ENCODE peak calls at places on chromosomes 2 and 18, in nine cellular contexts. B is ovary, R is tibial nerve, W is HCT116, Y is body of pancreas, Q is heart left ventricle, X is HepG2, A is adrenal gland, S is suprapubic skin. L is an unnamed sample.

GRCh38 chr2:1170711-1171110 is 220.1 kb downstream of the SNTG2 start:
- DNase-seq in R (no peak), B (no peak), W (no peak), A (no peak), S (no peak), Y (no peak), Q (no peak), X (no peak), L (no peak)

GRCh38 chr2:176552456-176553135 is 283.4 kb downstream of the MTX2 start:
- DNase-seq in A (no peak), Q (no peak), Y (no peak), S (no peak), X (no peak), B (no peak), R (no peak), W (no peak), L (no peak)

GRCh38 chr2:10717630-10718029 is 3.8 kb upstream of the ATP6V1C2 start:
- DNase-seq in A (no peak), W (no peak), Y (no peak), R (no peak), B (no peak), Q (no peak), X (no peak), S (no peak), L (peak)

GRCh38 chr2:96843538-96844268 is at the start of gene ANKRD23:
- DNase-seq in X (no peak), Y (no peak), Q (no peak), A (no peak), W (no peak), B (no peak), R (no peak), S (no peak), L (no peak)

GRCh38 chr18:78293940-78294401 is 685.6 kb upstream of the SALL3 start:
- DNase-seq in W (no peak), Q (no peak), X (no peak), B (no peak), Y (no peak), S (no peak), R (no peak), A (no peak), L (no peak)

GRCh38 chr2:152657042-152657441 is 60.2 kb downstream of the PRPF40A start:
- DNase-seq in A (no peak), W (no peak), X (no peak), R (no peak), B (no peak), Q (no peak), Y (no peak), S (no peak), L (no peak)

GRCh38 chr2:1658394-1659151 is 85.7 kb downstream of the PXDN start:
- DNase-seq in Q (no peak), A (no peak), R (no peak), S (peak), X (no peak), W (no peak), B (no peak), Y (no peak), L (no peak)

GRCh38 chr2:121104721-121105141 is 180.3 kb downstream of the TFCP2L1 start:
- DNase-seq in X (no peak), S (no peak), R (no peak), W (no peak), Y (no peak), A (no peak), Q (no peak), B (no peak), L (no peak)

GRCh38 chr2:240374085-240374907 is 61.2 kb upstream of the GPC1 start:
- DNase-seq in W (no peak), Y (peak), Q (peak), R (no peak), X (peak), A (peak), S (no peak), B (peak), L (no peak)

GRCh38 chr2:241842620-241843211 is 16.0 kb downstream of the PDCD1 start:
- DNase-seq in B (no peak), W (no peak), R (peak), A (peak), X (no peak), Q (peak), S (peak), Y (no peak), L (peak)

GRCh38 chr2:230885467-230886130 is 20.9 kb downstream of the ITM2C start:
- DNase-seq in X (no peak), R (no peak), B (no peak), Y (no peak), W (no peak), Q (no peak), S (no peak), A (no peak), L (no peak)

GRCh38 chr2:176098366-176099158 is 1.0 kb upstream of the HOXD12 start:
- DNase-seq in B (no peak), X (no peak), R (no peak), Y (no peak), S (peak), W (no peak), Q (no peak), A (no peak), L (no peak)

GRCh38 chr2:111905990-111906735 is 7.8 kb downstream of the MERTK start:
- DNase-seq in W (no peak), Q (no peak), R (no peak), X (no peak), B (no peak), Y (peak), A (no peak), S (no peak), L (peak)

GRCh38 chr2:128408349-128409305 is 90.0 kb upstream of the HS6ST1 start:
- DNase-seq in Q (peak), A (no peak), W (no peak), X (no peak), R (no peak), Y (peak), S (no peak), B (no peak), L (no peak)

GRCh38 chr18:2570772-2571199 is 519 bp downstream of the METTL4 start:
- DNase-seq in R (peak), Q (peak), A (peak), S (peak), Y (peak), X (peak), B (peak), W (peak), L (peak)

GRCh38 chr2:177771191-177771590 is 301.4 kb downstream of the PDE11A start:
- DNase-seq in A (no peak), Y (no peak), X (peak), B (no peak), W (peak), Q (no peak), S (no peak), R (no peak), L (no peak)

GRCh38 chr2:157269922-157270321 is 12.4 kb downstream of the GALNT5 start:
- DNase-seq in Q (no peak), X (no peak), S (no peak), W (no peak), Y (no peak), R (no peak), A (no peak), B (no peak), L (no peak)

GRCh38 chr2:85754313-85755095 is 713 bp downstream of the ATOH8 start:
- DNase-seq in R (no peak), B (no peak), A (peak), Q (no peak), W (no peak), S (no peak), Y (peak), X (peak), L (no peak)

GRCh38 chr18:2850816-2851215 is 4.0 kb downstream of the EMILIN2 start:
- DNase-seq in Q (no peak), X (no peak), W (no peak), A (no peak), B (no peak), Y (no peak), S (no peak), R (no peak), L (no peak)

GRCh38 chr2:105179469-105180372 is 61.8 kb upstream of the GPR45 start:
- DNase-seq in Q (peak), Y (peak), W (peak), R (no peak), B (no peak), A (peak), X (peak), S (no peak), L (no peak)

GRCh38 chr2:170155022-170155722 is 22.8 kb upstream of the MYO3B start:
- DNase-seq in B (no peak), W (no peak), A (no peak), X (no peak), R (no peak), Y (no peak), Q (no peak), S (no peak), L (no peak)

GRCh38 chr2:145158051-145158586 is 638.2 kb upstream of the ZEB2 start:
- DNase-seq in X (no peak), W (no peak), A (no peak), S (peak), R (peak), B (peak), Y (peak), Q (peak), L (no peak)

GRCh38 chr2:165293439-165294420 is 54.5 kb downstream of the SCN2A start:
- DNase-seq in R (no peak), Y (peak), Q (peak), A (peak), X (peak), W (peak), B (peak), S (no peak), L (peak)

GRCh38 chr2:234973008-234973407 is 21.2 kb downstream of the SH3BP4 start:
- DNase-seq in Y (no peak), W (no peak), S (no peak), Q (no peak), X (no peak), B (no peak), R (no peak), A (no peak), L (no peak)

GRCh38 chr2:170582747-170583463 is 132.2 kb upstream of the SP5 start:
- DNase-seq in Q (no peak), R (no peak), X (no peak), W (no peak), A (no peak), B (no peak), S (no peak), Y (no peak), L (no peak)

GRCh38 chr2:88596141-88596830 is 31.0 kb downstream of the EIF2AK3 start:
- DNase-seq in A (no peak), R (no peak), Q (no peak), W (no peak), X (no peak), S (no peak), B (no peak), Y (no peak), L (no peak)

GRCh38 chr2:164420787-164421186 is 200.5 kb downstream of the GRB14 start:
- DNase-seq in S (no peak), R (no peak), X (no peak), W (no peak), B (no peak), Q (no peak), Y (no peak), A (no peak), L (no peak)

GRCh38 chr18:48996901-48997463 is 46.2 kb upstream of the SMAD7 start:
- DNase-seq in R (no peak), X (peak), S (no peak), W (peak), Q (no peak), Y (no peak), B (no peak), A (no peak), L (no peak)

GRCh38 chr18:79620586-79621165 is 58.9 kb upstream of the CTDP1 start:
- DNase-seq in B (no peak), W (no peak), A (no peak), X (no peak), R (no peak), Y (no peak), S (no peak), Q (no peak), L (no peak)

GRCh38 chr18:79617521-79618500 is 61.8 kb upstream of the CTDP1 start:
- DNase-seq in S (peak), Y (no peak), R (no peak), B (no peak), W (no peak), X (no peak), Q (peak), A (no peak), L (no peak)

GRCh38 chr18:79625195-79625923 is 54.2 kb upstream of the CTDP1 start:
- DNase-seq in B (no peak), X (no peak), Q (peak), W (no peak), S (no peak), R (no peak), A (no peak), Y (no peak), L (no peak)

GRCh38 chr18:79624356-79624961 is 55.1 kb upstream of the CTDP1 start:
- DNase-seq in R (no peak), B (no peak), W (no peak), A (no peak), S (no peak), Q (no peak), Y (no peak), X (no peak), L (no peak)

GRCh38 chr18:79621501-79621900 is 58.1 kb upstream of the CTDP1 start:
- DNase-seq in Q (no peak), A (no peak), B (no peak), Y (no peak), X (no peak), W (no peak), R (no peak), S (peak), L (no peak)
- TF ChIP-seq POLR2A in Q (no peak), A (no peak), B (no peak), Y (no peak), X (no peak), W (no peak), R (no peak), S (no peak), L (no peak)

GRCh38 chr18:27061488-27062095 is 123.5 kb downstream of the CHST9 start:
- DNase-seq in B (no peak), X (peak), Y (no peak), R (no peak), Q (no peak), A (no peak), S (no peak), W (no peak), L (no peak)
- H3K4me3 ChIP-seq in B (no peak), X (no peak), Y (no peak), R (no peak), Q (no peak), A (no peak), S (no peak), W (no peak), L (no peak)

DNA sequence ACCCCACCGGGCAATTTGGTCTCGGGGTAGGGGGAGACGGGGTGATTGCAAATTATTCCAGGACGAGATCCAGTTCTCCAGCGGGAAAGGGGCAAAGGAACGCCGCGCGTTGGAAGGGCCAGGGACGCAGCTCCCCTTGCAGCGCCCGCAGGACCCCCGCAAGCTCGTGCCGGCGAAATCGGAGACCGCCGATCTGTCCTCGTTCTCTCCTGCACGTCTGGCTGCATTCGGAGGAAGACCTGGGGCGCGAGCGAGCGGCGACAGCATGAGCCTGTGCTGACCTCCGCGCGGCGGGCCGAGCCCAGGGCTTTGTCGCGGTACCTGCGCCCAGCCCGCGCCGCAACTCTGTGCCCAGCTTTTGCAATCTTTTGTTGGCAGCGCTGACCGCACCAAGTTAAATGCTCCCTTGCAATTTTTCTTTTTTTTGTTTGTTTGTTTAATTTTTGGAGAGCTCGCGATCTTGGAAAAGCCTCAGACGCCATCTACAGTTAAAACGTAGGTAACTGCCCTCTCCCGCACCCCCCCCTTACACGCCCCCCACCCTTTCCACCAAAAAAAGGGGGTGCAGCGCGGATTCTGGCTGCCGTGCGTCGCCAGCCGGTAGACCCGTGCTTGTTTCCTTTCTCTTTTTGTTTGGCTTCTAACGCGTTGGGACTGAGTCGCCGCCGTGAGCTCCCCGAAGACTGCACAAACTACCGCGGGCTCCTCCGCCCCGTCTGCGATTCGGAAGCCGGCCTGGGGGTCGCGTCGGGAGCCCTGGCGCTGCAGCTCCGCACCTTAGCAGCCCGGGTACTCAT is 653 bp downstream of the TRIB2 start:
- DNase-seq in B (peak), S (no peak), Y (peak), A (peak), R (peak), W (no peak), Q (peak), X (no peak), L (peak)
- TF ChIP-seq POLR2A in B (no peak), S (no peak), Y (peak), A (peak), R (peak), W (no peak), Q (peak), X (no peak), L (no peak)

GRCh38 chr2:186669146-186669545 is 24.7 kb upstream of the FAM171B start:
- DNase-seq in A (no peak), X (no peak), Q (no peak), Y (no peak), B (no peak), W (no peak), R (no peak), S (no peak), L (no peak)

GRCh38 chr2:186675380-186675779 is 18.5 kb upstream of the FAM171B start:
- DNase-seq in Y (no peak), W (no peak), X (no peak), S (no peak), Q (no peak), B (no peak), R (no peak), A (no peak), L (no peak)

DNA sequence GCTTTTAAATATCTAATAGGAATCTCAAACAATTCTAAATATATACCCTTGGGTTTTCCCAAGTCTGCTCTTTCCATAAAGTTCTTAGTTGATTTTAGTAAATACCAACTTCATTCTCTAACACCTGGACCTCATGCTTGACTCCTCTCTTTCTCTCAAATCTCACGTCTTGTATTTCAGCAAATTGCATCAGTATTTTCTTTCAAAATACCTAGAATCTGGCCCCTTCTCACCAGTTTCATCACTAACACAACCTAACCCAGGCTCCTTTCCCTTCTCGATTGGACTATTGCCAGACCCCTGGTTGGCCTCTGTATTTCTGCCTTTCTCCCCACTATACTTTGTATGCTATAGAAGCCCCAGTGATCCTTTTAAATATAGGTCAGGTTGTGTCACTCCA is 23.0 kb upstream of the FAM171B start:
- DNase-seq in A (no peak), W (no peak), Q (no peak), S (no peak), B (no peak), R (no peak), X (no peak), Y (no peak), L (no peak)
- H3K4me3 ChIP-seq in A (no peak), W (no peak), Q (no peak), S (no peak), B (no peak), R (no peak), X (no peak), Y (no peak), L (no peak)

GRCh38 chr18:31648458-31648857 is 35.9 kb downstream of the B4GALT6 start:
- DNase-seq in Q (no peak), X (no peak), W (no peak), S (no peak), A (no peak), Y (no peak), B (no peak), R (no peak), L (no peak)
- TF ChIP-seq POLR2A in Q (no peak), X (no peak), W (no peak), S (no peak), A (no peak), Y (no peak), B (no peak), R (no peak), L (no peak)

DNA sequence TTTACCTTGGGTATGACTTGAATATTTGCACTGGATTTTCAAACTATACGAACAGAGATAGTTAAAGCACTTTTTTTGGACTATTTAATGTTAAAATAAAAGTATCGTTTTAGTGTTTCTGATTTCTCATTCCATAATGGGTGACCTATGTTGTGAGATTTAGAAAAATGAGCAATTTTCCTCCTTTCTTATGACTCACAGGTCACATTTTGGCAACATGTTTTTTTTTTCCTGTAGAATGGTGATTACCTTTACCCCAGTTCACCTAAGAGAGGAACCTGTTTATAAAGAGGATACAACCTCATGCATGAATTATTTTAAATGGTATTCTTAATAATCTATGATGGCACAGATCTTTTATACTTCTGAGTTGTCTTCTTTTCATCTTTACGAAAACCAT is 65.2 kb downstream of the BABAM2 start:
- DNase-seq in X (no peak), W (no peak), R (no peak), S (no peak), Q (no peak), B (no peak), Y (no peak), A (no peak), L (no peak)
- H3K4me3 ChIP-seq in X (no peak), W (no peak), R (no peak), S (no peak), Q (no peak), B (no peak), Y (no peak), A (peak), L (no peak)

GRCh38 chr18:73841661-73842060 is 306.0 kb downstream of the FBXO15 start:
- DNase-seq in W (no peak), A (no peak), Q (no peak), S (no peak), B (no peak), R (no peak), X (no peak), Y (no peak), L (no peak)
- TF ChIP-seq POLR2A in W (no peak), A (no peak), Q (no peak), S (no peak), B (no peak), R (no peak), X (no peak), Y (no peak), L (no peak)

DNA sequence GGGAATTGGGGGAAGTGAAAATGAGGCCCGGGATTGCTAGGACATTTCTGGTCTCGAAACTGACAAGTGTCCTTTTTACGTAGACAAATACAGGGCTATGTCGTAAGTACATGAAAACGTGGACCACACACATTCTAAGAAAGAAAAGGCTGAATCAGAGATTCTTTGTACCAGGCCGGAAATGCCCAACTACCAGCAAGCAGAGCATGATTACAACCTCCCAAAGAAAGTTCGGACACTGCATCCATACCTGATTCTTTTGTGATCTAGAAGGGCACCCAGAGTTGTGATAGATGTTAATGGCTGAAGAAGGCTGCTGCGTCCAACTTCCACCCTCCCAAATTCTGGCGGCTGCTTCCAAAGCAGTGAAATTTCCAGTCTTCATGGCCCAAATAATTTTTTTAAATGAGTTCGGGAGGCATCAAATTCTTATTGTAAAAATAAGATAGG is 1.7 kb downstream of the RBMS1 start:
- DNase-seq in A (no peak), Y (no peak), S (no peak), X (peak), W (no peak), R (no peak), Q (no peak), B (no peak), L (no peak)
- H3K4me3 ChIP-seq in A (peak), Y (no peak), S (peak), X (peak), W (peak), R (peak), Q (peak), B (peak), L (peak)

GRCh38 chr18:38635706-38636105 is 1070.1 kb upstream of the CELF4 start:
- DNase-seq in B (no peak), X (no peak), W (no peak), R (no peak), S (no peak), A (no peak), Q (peak), Y (no peak), L (no peak)

GRCh38 chr18:38634117-38634516 is 1068.5 kb upstream of the CELF4 start:
- DNase-seq in Y (no peak), R (no peak), B (no peak), X (no peak), A (no peak), S (no peak), W (no peak), Q (no peak), L (no peak)

GRCh38 chr18:38633333-38633732 is 1067.7 kb upstream of the CELF4 start:
- DNase-seq in W (no peak), S (no peak), Q (no peak), Y (no peak), B (no peak), R (no peak), A (no peak), X (no peak), L (no peak)
- TF ChIP-seq POLR2A in W (no peak), S (no peak), Q (no peak), Y (no peak), B (no peak), R (no peak), A (no peak), X (no peak), L (no peak)

GRCh38 chr18:56374005-56374655 is 264.3 kb downstream of the TXNL1 start:
- DNase-seq in S (no peak), R (no peak), A (no peak), X (no peak), Q (no peak), Y (no peak), B (no peak), W (no peak), L (no peak)
- H3K4me3 ChIP-seq in S (no peak), R (no peak), A (no peak), X (no peak), Q (no peak), Y (no peak), B (no peak), W (no peak), L (no peak)